ENCODE peak calls at places on chromosomes 2 and 18, in five cellular contexts. One of them, this sample, is unnamed.

GRCh38 chr2:182668671-182669070 is 47.4 kb upstream of the DNAJC10 start:
- DNase-seq in tibial artery: no peak
- DNase-seq in IMR-90: peak; percentile 11
- DNase-seq in H9: peak; percentile 30
- DNase-seq in suprapubic skin: no peak
- DNase-seq in this sample: no peak

GRCh38 chr2:197191177-197191947 is 119.2 kb downstream of the ANKRD44 start:
- DNase-seq in tibial artery: no peak
- DNase-seq in H9: no peak
- DNase-seq in IMR-90: peak; percentile 28
- DNase-seq in suprapubic skin: no peak
- DNase-seq in this sample: no peak

GRCh38 chr2:204681412-204681811 is 136.1 kb downstream of the PARD3B start:
- DNase-seq in H9: no peak
- DNase-seq in tibial artery: no peak
- DNase-seq in IMR-90: peak; percentile 49
- DNase-seq in suprapubic skin: no peak
- DNase-seq in this sample: no peak

GRCh38 chr18:11411021-11411420 is 198.4 kb upstream of the SLC35G4 start:
- DNase-seq in tibial artery: no peak
- DNase-seq in IMR-90: peak; percentile 65
- DNase-seq in H9: no peak
- DNase-seq in suprapubic skin: no peak
- DNase-seq in this sample: no peak

GRCh38 chr2:143545643-143546275 is 416.5 kb downstream of the ARHGAP15 start:
- DNase-seq in suprapubic skin: no peak
- DNase-seq in H9: no peak
- DNase-seq in tibial artery: no peak
- DNase-seq in IMR-90: peak; percentile 66
- DNase-seq in this sample: no peak

GRCh38 chr18:8982416-8983183 is 119.9 kb upstream of the NDUFV2 start:
- DNase-seq in suprapubic skin: no peak
- DNase-seq in H9: no peak
- DNase-seq in IMR-90: peak; percentile 74
- DNase-seq in tibial artery: no peak
- DNase-seq in this sample: no peak

GRCh38 chr18:21742323-21742687 is 1.7 kb downstream of the MIB1 start:
- DNase-seq in suprapubic skin: no peak
- DNase-seq in tibial artery: no peak
- DNase-seq in H9: no peak
- DNase-seq in IMR-90: peak; percentile 30
- DNase-seq in this sample: no peak

GRCh38 chr2:8667896-8668512 is 13.9 kb upstream of the ID2 start:
- DNase-seq in H9: peak; percentile 0
- DNase-seq in IMR-90: no peak
- DNase-seq in tibial artery: no peak
- DNase-seq in suprapubic skin: no peak
- DNase-seq in this sample: no peak

GRCh38 chr18:43236921-43237320 is 40.4 kb downstream of the SYT4 start:
- DNase-seq in IMR-90: no peak
- DNase-seq in tibial artery: no peak
- DNase-seq in H9: no peak
- DNase-seq in suprapubic skin: no peak
- DNase-seq in this sample: no peak

GRCh38 chr2:74041182-74041581 is 56.5 kb downstream of the TET3 start:
- DNase-seq in IMR-90: no peak
- DNase-seq in H9: no peak
- DNase-seq in suprapubic skin: no peak
- DNase-seq in tibial artery: no peak
- DNase-seq in this sample: no peak

GRCh38 chr2:188676012-188676405 is 298.2 kb upstream of the COL3A1 start:
- DNase-seq in IMR-90: peak; percentile 74
- DNase-seq in tibial artery: no peak
- DNase-seq in H9: no peak
- DNase-seq in suprapubic skin: no peak
- DNase-seq in this sample: no peak

GRCh38 chr2:62663920-62664319 is 41.6 kb upstream of the EHBP1 start:
- DNase-seq in H9: no peak
- DNase-seq in tibial artery: no peak
- DNase-seq in suprapubic skin: no peak
- DNase-seq in IMR-90: no peak
- DNase-seq in this sample: no peak
- H3K27ac ChIP-seq in H9: no peak overlapping the region
- H3K27ac ChIP-seq in tibial artery: peak overlapping the region; percentile 60
- H3K27ac ChIP-seq in suprapubic skin: peak overlapping the region; percentile 60
- H3K27ac ChIP-seq in IMR-90: peak overlapping the region; percentile 90
- H3K27ac ChIP-seq in this sample: no peak overlapping the region

DNA sequence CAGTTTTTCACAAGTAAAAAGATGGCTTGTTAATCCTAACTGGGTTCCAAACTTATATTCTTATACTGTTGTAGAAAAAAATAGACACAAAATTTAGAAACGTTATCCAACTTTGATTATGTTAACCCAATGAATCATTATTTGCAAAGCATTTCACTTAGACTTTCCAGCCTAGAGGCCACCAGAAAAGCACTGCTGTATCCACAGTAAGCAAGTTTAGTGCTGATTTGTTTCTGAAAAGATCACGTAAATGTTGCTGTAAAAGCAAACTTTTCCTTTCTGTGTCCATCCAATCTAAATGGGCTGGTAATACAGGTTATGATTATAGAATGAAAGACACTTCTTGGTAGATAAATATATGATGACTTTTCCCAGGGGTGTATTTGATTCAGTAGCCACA is 17.6 kb upstream of the BZW1 start:
- DNase-seq in suprapubic skin: no peak
- DNase-seq in IMR-90: no peak
- DNase-seq in tibial artery: no peak
- DNase-seq in H9: no peak
- DNase-seq in this sample: no peak
- TF ChIP-seq CTCF in suprapubic skin: no peak
- TF ChIP-seq CTCF in IMR-90: no peak
- TF ChIP-seq CTCF in tibial artery: no peak
- TF ChIP-seq CTCF in H9: no peak
- TF ChIP-seq CTCF in this sample: no peak

GRCh38 chr2:49271060-49271665 is 116.8 kb upstream of the FSHR start:
- DNase-seq in H9: no peak
- DNase-seq in IMR-90: no peak
- DNase-seq in tibial artery: no peak
- DNase-seq in suprapubic skin: no peak
- DNase-seq in this sample: no peak
- H3K9me3 ChIP-seq in H9: no peaks in the 10 kb centered on the region
- H3K9me3 ChIP-seq in IMR-90: no peaks in the 10 kb centered on the region
- H3K9me3 ChIP-seq in tibial artery: no peaks in the 10 kb centered on the region
- H3K9me3 ChIP-seq in suprapubic skin: no peaks in the 10 kb centered on the region
- H3K9me3 ChIP-seq in this sample: no peaks in the 10 kb centered on the region

GRCh38 chr18:75072672-75073371 is 136.1 kb downstream of the PTGR3 start:
- DNase-seq in tibial artery: no peak
- DNase-seq in IMR-90: no peak
- DNase-seq in H9: no peak
- DNase-seq in suprapubic skin: no peak
- DNase-seq in this sample: no peak

GRCh38 chr18:75073654-75074053 is 135.3 kb downstream of the PTGR3 start:
- DNase-seq in IMR-90: no peak
- DNase-seq in H9: no peak
- DNase-seq in suprapubic skin: no peak
- DNase-seq in tibial artery: no peak
- DNase-seq in this sample: no peak

GRCh38 chr18:75070625-75071483 is 138.1 kb downstream of the PTGR3 start:
- DNase-seq in IMR-90: peak; percentile 90
- DNase-seq in tibial artery: no peak
- DNase-seq in suprapubic skin: no peak
- DNase-seq in H9: no peak
- DNase-seq in this sample: peak; percentile 47

GRCh38 chr18:75071484-75071785 is 137.5 kb downstream of the PTGR3 start:
- DNase-seq in IMR-90: no peak
- DNase-seq in H9: no peak
- DNase-seq in tibial artery: no peak
- DNase-seq in suprapubic skin: no peak
- DNase-seq in this sample: no peak

GRCh38 chr18:75071866-75072671 is 136.9 kb downstream of the PTGR3 start:
- DNase-seq in tibial artery: no peak
- DNase-seq in IMR-90: no peak
- DNase-seq in suprapubic skin: no peak
- DNase-seq in H9: no peak
- DNase-seq in this sample: no peak
- H3K27ac ChIP-seq in tibial artery: no peak overlapping the region
- H3K27ac ChIP-seq in IMR-90: no peak overlapping the region
- H3K27ac ChIP-seq in suprapubic skin: no peak overlapping the region
- H3K27ac ChIP-seq in H9: no peak overlapping the region
- H3K27ac ChIP-seq in this sample: no peak overlapping the region

DNA sequence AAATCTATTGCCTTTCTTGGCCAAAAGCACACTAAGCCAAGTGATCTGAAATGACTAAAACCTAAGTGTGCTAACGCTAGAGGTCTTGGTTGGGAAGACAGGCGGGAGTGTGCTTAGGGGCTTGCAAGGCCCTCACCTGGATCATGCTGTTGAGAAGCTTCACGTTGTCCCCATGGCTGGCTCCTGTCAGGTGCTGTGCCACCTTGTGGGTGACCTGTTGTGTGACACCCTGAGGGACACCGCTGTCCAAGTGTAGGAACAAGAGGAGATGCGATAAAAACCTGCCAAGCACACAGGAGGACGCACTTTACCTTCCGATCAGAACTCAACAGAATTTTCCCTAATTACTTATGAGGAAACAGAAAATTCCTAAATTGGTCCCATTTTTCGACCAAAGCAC is 50.8 kb downstream of the EPG5 start:
- DNase-seq in IMR-90: no peak
- DNase-seq in tibial artery: no peak
- DNase-seq in suprapubic skin: no peak
- DNase-seq in H9: no peak
- DNase-seq in this sample: no peak
- TF ChIP-seq CTCF in IMR-90: no peak
- TF ChIP-seq CTCF in tibial artery: no peak
- TF ChIP-seq CTCF in suprapubic skin: no peak
- TF ChIP-seq CTCF in H9: peak; percentile 33
- TF ChIP-seq CTCF in this sample: no peak

GRCh38 chr2:22694856-22695255 is 690.1 kb upstream of the KLHL29 start:
- DNase-seq in H9: peak; percentile 75
- DNase-seq in suprapubic skin: no peak
- DNase-seq in IMR-90: no peak
- DNase-seq in tibial artery: no peak
- DNase-seq in this sample: no peak
- H3K9me3 ChIP-seq in H9: no peaks in the 10 kb centered on the region
- H3K9me3 ChIP-seq in suprapubic skin: no peaks in the 10 kb centered on the region
- H3K9me3 ChIP-seq in IMR-90: peaks cover 6% of the 10 kb centered on the region
- H3K9me3 ChIP-seq in tibial artery: no peaks in the 10 kb centered on the region
- H3K9me3 ChIP-seq in this sample: peaks cover 3% of the 10 kb centered on the region

GRCh38 chr2:193251909-193252308 is 1057.2 kb upstream of the TMEFF2 start:
- DNase-seq in tibial artery: no peak
- DNase-seq in suprapubic skin: no peak
- DNase-seq in H9: no peak
- DNase-seq in IMR-90: no peak
- DNase-seq in this sample: no peak

GRCh38 chr2:193250389-193250788 is 1055.7 kb upstream of the TMEFF2 start:
- DNase-seq in tibial artery: no peak
- DNase-seq in H9: no peak
- DNase-seq in suprapubic skin: no peak
- DNase-seq in IMR-90: no peak
- DNase-seq in this sample: no peak
- H3K27ac ChIP-seq in tibial artery: no peak overlapping the region
- H3K27ac ChIP-seq in H9: no peak overlapping the region
- H3K27ac ChIP-seq in suprapubic skin: no peak overlapping the region
- H3K27ac ChIP-seq in IMR-90: no peak overlapping the region
- H3K27ac ChIP-seq in this sample: no peak overlapping the region

DNA sequence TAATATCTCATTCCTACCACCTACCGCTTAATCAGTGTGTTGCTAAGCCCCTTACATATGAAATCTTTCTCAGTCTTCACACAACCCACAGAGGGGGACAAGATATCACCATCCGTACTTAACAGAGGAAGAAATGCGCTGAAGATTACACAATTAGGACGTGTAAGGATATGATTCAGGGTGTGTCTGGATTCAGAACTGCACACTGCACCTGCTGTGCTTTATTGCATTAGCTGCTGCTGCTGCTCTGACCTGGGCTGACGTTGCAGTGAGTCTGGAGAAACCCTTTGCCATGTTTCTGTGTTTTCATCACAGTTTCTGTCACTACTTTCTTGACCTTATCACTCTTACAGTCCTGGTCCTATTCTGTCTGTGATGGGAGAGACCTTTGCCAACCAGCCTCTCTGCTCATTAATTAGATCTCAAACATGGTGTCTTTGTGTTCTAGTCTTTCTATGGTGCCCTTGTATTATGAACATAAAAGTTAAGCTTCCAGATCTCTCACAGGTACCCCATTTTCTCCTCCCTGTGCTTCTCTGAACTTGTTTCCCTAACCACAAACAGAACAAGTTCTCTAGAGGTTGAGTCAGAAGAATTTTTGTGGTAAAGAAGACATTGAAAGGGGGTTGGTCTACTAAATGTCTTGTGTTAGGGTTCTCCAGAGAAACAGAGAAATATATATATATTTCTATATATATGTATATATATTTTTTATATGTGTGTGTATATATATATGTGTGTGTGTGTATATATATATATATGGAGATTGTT is 92.9 kb upstream of the CYP1B1 start:
- DNase-seq in IMR-90: peak; percentile 69
- DNase-seq in tibial artery: no peak
- DNase-seq in suprapubic skin: no peak
- DNase-seq in H9: no peak
- DNase-seq in this sample: no peak
- TF ChIP-seq CTCF in IMR-90: no peak
- TF ChIP-seq CTCF in tibial artery: no peak
- TF ChIP-seq CTCF in suprapubic skin: no peak
- TF ChIP-seq CTCF in H9: no peak
- TF ChIP-seq CTCF in this sample: no peak

GRCh38 chr2:168255866-168256265 is 8.5 kb upstream of the STK39 start:
- DNase-seq in suprapubic skin: no peak
- DNase-seq in IMR-90: no peak
- DNase-seq in tibial artery: no peak
- DNase-seq in H9: no peak
- DNase-seq in this sample: no peak
- H3K9me3 ChIP-seq in suprapubic skin: peaks cover 6% of the 10 kb centered on the region
- H3K9me3 ChIP-seq in IMR-90: peaks cover 6% of the 10 kb centered on the region
- H3K9me3 ChIP-seq in tibial artery: peaks cover 8% of the 10 kb centered on the region
- H3K9me3 ChIP-seq in H9: no peaks in the 10 kb centered on the region
- H3K9me3 ChIP-seq in this sample: peaks cover 6% of the 10 kb centered on the region

GRCh38 chr2:179250848-179251504 is 13.7 kb downstream of the SESTD1 start:
- DNase-seq in IMR-90: no peak
- DNase-seq in tibial artery: no peak
- DNase-seq in H9: no peak
- DNase-seq in suprapubic skin: no peak
- DNase-seq in this sample: no peak
- H3K27ac ChIP-seq in IMR-90: no peak overlapping the region
- H3K27ac ChIP-seq in tibial artery: no peak overlapping the region
- H3K27ac ChIP-seq in H9: no peak overlapping the region
- H3K27ac ChIP-seq in suprapubic skin: no peak overlapping the region
- H3K27ac ChIP-seq in this sample: no peak overlapping the region